ENCODE peak calls at places on chromosome 21, in four cellular contexts. S is lower leg skin, J is lower lobe of right lung, O is GM12864. G is an unnamed sample.

GRCh38 chr21:21029159-21029558 is 30.9 kb downstream of the NCAM2 start:
- DNase-seq in S (no peak), J (no peak), O (no peak), G (no peak)

GRCh38 chr21:32279377-32279680 is 480 bp upstream of the MIS18A start:
- DNase-seq in S (no peak), J (no peak), O (no peak), G (no peak)

GRCh38 chr21:37983336-37984095 is 67.3 kb upstream of the KCNJ6 start:
- DNase-seq in S (no peak), J (no peak), O (no peak), G (no peak)

GRCh38 chr21:9839011-9839661 is 682.2 kb upstream of the TPTE start:
- DNase-seq in S (no peak), J (peak), O (no peak), G (no peak)

GRCh38 chr21:15034126-15034848 is 30.5 kb downstream of the NRIP1 start:
- DNase-seq in S (no peak), J (no peak), O (no peak), G (no peak)

GRCh38 chr21:45033791-45034555 is 40.4 kb upstream of the ADARB1 start:
- DNase-seq in S (no peak), J (no peak), O (no peak), G (no peak)

GRCh38 chr21:34782666-34783365 is 114.0 kb downstream of the CLIC6 start:
- DNase-seq in S (no peak), J (no peak), O (no peak), G (no peak)

GRCh38 chr21:42537106-42537742 is 23.6 kb downstream of the SLC37A1 start:
- DNase-seq in S (no peak), J (no peak), O (no peak), G (no peak)

GRCh38 chr21:33278736-33279135 is 12.6 kb downstream of the IL10RB start:
- DNase-seq in S (no peak), J (no peak), O (no peak), G (no peak)

GRCh38 chr21:37758997-37759396 is 157.3 kb downstream of the KCNJ6 start:
- DNase-seq in S (no peak), J (no peak), O (no peak), G (no peak)

GRCh38 chr21:31343680-31344480 is at the start of gene TIAM1:
- DNase-seq in S (peak), J (peak), O (no peak), G (no peak)

GRCh38 chr21:33334824-33335223 is 10.1 kb downstream of the IFNAR1 start:
- DNase-seq in S (no peak), J (no peak), O (no peak), G (no peak)

DNA sequence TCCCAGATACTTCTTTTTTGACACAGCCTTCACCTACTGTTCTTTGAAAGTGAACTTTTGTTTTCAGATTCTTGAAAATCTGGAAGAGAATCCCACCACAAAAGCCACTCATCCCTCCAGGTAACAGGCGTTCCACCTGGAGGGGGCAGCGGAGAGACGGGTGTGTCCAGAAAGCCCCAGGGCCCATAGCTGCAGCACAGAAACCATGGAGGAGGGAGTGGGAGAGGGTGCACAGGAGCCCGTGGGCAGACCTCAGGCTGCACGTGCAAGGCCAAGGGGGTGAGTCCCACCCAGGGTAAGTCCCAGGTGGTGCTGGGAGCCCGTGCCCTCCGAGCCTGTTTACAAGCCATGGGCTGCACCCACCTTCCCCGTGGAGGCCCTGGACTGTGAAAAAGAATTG is 86.5 kb downstream of the PSMG1 start:
- DNase-seq in S (no peak), J (no peak), O (no peak), G (no peak)
- TF ChIP-seq CTCF in S (no peak), J (no peak), O (peak), G (no peak)

DNA sequence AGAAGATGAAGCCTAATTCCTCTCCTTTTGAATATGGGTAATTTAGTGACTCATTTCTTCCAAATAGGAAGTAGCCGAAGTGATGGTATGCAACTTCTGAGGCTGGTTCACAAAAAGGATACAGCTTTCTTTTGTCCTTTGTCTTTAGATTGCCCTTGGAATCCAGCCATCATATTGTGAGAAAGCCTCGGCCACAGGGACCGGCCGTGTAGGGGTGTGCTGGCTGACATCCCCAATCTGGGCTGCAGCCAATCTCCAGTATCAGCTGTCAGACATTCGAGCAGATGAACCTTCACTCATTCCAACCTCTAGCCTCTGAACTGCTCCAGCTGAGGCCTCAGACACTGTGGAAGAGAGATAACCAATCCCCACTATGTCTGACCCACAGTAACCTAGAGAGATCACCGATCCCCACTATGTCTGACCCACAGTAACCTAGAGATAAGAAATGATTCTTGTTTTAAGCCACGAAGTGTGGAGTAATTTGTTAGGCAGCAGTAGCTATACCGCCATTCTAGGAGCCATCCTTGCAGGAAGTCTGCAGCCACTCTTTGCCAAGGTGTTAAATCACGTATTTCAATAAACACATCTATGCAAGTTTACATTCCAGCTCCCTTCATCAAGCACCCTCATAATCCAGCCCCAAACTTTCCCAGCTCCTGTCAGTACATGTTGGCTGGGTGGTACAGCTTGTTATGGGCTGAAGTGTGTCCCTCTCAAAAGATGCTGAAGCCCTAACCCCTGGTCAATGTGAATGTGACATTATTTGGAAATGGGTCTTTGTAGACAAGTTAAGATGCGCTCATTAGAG is 2.9 kb upstream of the DIP2A start:
- DNase-seq in S (no peak), J (no peak), O (no peak), G (no peak)
- H3K4me3 ChIP-seq in S (no peak), J (no peak), O (no peak), G (no peak)

GRCh38 chr21:17512245-17513213 is at the start of gene CXADR:
- DNase-seq in S (peak), J (peak), O (no peak), G (peak)
- TF ChIP-seq CTCF in S (no peak), J (peak), O (peak), G (peak)

GRCh38 chr21:36696390-36696639 is 2.6 kb upstream of the SIM2 start:
- DNase-seq in S (no peak), J (no peak), O (no peak), G (no peak)
- H3K4me3 ChIP-seq in S (no peak), J (no peak), O (no peak), G (no peak)

GRCh38 chr21:26834181-26834945 is 10.8 kb downstream of the ADAMTS1 start:
- DNase-seq in S (no peak), J (no peak), O (no peak), G (no peak)

GRCh38 chr21:26835027-26835713 is 10.0 kb downstream of the ADAMTS1 start:
- DNase-seq in S (no peak), J (no peak), O (no peak), G (no peak)

GRCh38 chr21:26832513-26832912 is 12.7 kb downstream of the ADAMTS1 start:
- DNase-seq in S (no peak), J (no peak), O (no peak), G (no peak)

GRCh38 chr21:26833011-26833410 is 12.2 kb downstream of the ADAMTS1 start:
- DNase-seq in S (no peak), J (no peak), O (no peak), G (no peak)

GRCh38 chr21:26833460-26833939 is 11.7 kb downstream of the ADAMTS1 start:
- DNase-seq in S (no peak), J (no peak), O (no peak), G (no peak)
- TF ChIP-seq CTCF in S (no peak), J (no peak), O (no peak), G (no peak)

G was measured in LNCaP clone FGC.